ENCODE peak calls at places on chromosomes 5 and 9, in five cellular contexts. One of them, this sample, is unnamed.

GRCh38 chr9:98081477-98082219 is 25.1 kb downstream of the NANS start:
- DNase-seq in left ventricle myocardium superior: no peak
- DNase-seq in GM04503: peak; percentile 15
- DNase-seq in A172: peak; percentile 45
- DNase-seq in tibial nerve: no peak
- DNase-seq in this sample: no peak

GRCh38 chr9:9729082-9729481 is 883.7 kb downstream of the PTPRD start:
- DNase-seq in GM04503: no peak
- DNase-seq in tibial nerve: no peak
- DNase-seq in left ventricle myocardium superior: no peak
- DNase-seq in A172: no peak
- DNase-seq in this sample: no peak

GRCh38 chr5:150179221-150179620 is 10.6 kb upstream of the SLC6A7 start:
- DNase-seq in GM04503: no peak
- DNase-seq in tibial nerve: no peak
- DNase-seq in A172: no peak
- DNase-seq in left ventricle myocardium superior: no peak
- DNase-seq in this sample: no peak

GRCh38 chr5:95647886-95648860 is 1.6 kb downstream of the RFESD start:
- DNase-seq in GM04503: no peak
- DNase-seq in tibial nerve: no peak
- DNase-seq in A172: peak; percentile 61
- DNase-seq in left ventricle myocardium superior: no peak
- DNase-seq in this sample: no peak

GRCh38 chr9:105047652-105048031 is 119.7 kb upstream of the ABCA1 start:
- DNase-seq in GM04503: no peak
- DNase-seq in tibial nerve: no peak
- DNase-seq in left ventricle myocardium superior: no peak
- DNase-seq in A172: peak; percentile 70
- DNase-seq in this sample: no peak

GRCh38 chr9:125332527-125332926 is 70.9 kb downstream of the GAPVD1 start:
- DNase-seq in GM04503: no peak
- DNase-seq in tibial nerve: no peak
- DNase-seq in A172: no peak
- DNase-seq in left ventricle myocardium superior: no peak
- DNase-seq in this sample: no peak

GRCh38 chr5:151384106-151384505 is 36.7 kb upstream of the SLC36A2 start:
- DNase-seq in tibial nerve: no peak
- DNase-seq in left ventricle myocardium superior: no peak
- DNase-seq in A172: peak; percentile 63
- DNase-seq in GM04503: no peak
- DNase-seq in this sample: no peak

GRCh38 chr9:137034039-137034708 is 2.3 kb upstream of the FUT7 start:
- DNase-seq in tibial nerve: no peak
- DNase-seq in left ventricle myocardium superior: peak; percentile 68
- DNase-seq in A172: peak; percentile 50
- DNase-seq in GM04503: no peak
- DNase-seq in this sample: peak; percentile 81

GRCh38 chr5:76483433-76483832 is 80.3 kb downstream of the IQGAP2 start:
- DNase-seq in A172: no peak
- DNase-seq in GM04503: no peak
- DNase-seq in tibial nerve: no peak
- DNase-seq in left ventricle myocardium superior: no peak
- DNase-seq in this sample: no peak

GRCh38 chr9:127132375-127132774 is 9.9 kb upstream of the ANGPTL2 start:
- DNase-seq in GM04503: no peak
- DNase-seq in left ventricle myocardium superior: no peak
- DNase-seq in A172: no peak
- DNase-seq in tibial nerve: no peak
- DNase-seq in this sample: no peak

GRCh38 chr5:96254980-96255681 is 177.9 kb downstream of the PCSK1 start:
- DNase-seq in GM04503: peak; percentile 98
- DNase-seq in left ventricle myocardium superior: no peak
- DNase-seq in tibial nerve: no peak
- DNase-seq in A172: peak; percentile 96
- DNase-seq in this sample: no peak

GRCh38 chr5:150044334-150044681 is 42.0 kb downstream of the CSF1R start:
- DNase-seq in tibial nerve: no peak
- DNase-seq in left ventricle myocardium superior: no peak
- DNase-seq in A172: peak; percentile 70
- DNase-seq in GM04503: no peak
- DNase-seq in this sample: no peak

GRCh38 chr9:21392270-21392669 is 7.1 kb upstream of the IFNA2 start:
- DNase-seq in GM04503: no peak
- DNase-seq in tibial nerve: no peak
- DNase-seq in A172: no peak
- DNase-seq in left ventricle myocardium superior: no peak
- DNase-seq in this sample: no peak

GRCh38 chr9:127505396-127506116 is 54.2 kb downstream of the LRSAM1 start:
- DNase-seq in left ventricle myocardium superior: no peak
- DNase-seq in A172: peak; percentile 60
- DNase-seq in GM04503: no peak
- DNase-seq in tibial nerve: no peak
- DNase-seq in this sample: no peak

GRCh38 chr5:128276537-128277216 is 193.1 kb downstream of the SLC12A2 start:
- DNase-seq in tibial nerve: no peak
- DNase-seq in left ventricle myocardium superior: no peak
- DNase-seq in GM04503: no peak
- DNase-seq in A172: peak; percentile 56
- DNase-seq in this sample: no peak

GRCh38 chr5:104344809-104345512 is 782.4 kb upstream of the NUDT12 start:
- DNase-seq in A172: peak; percentile 50
- DNase-seq in left ventricle myocardium superior: peak; percentile 6
- DNase-seq in tibial nerve: no peak
- DNase-seq in GM04503: no peak
- DNase-seq in this sample: no peak

GRCh38 chr5:103218164-103218563 is 40.4 kb upstream of the MACIR start:
- DNase-seq in left ventricle myocardium superior: no peak
- DNase-seq in tibial nerve: no peak
- DNase-seq in GM04503: no peak
- DNase-seq in A172: peak; percentile 36
- DNase-seq in this sample: no peak

GRCh38 chr5:132267166-132267739 is 9.8 kb downstream of the PDLIM4 start:
- DNase-seq in GM04503: no peak
- DNase-seq in left ventricle myocardium superior: no peak
- DNase-seq in A172: no peak
- DNase-seq in tibial nerve: no peak
- DNase-seq in this sample: no peak

GRCh38 chr5:155082401-155082800 is 68.8 kb downstream of the KIF4B start:
- DNase-seq in left ventricle myocardium superior: no peak
- DNase-seq in GM04503: no peak
- DNase-seq in A172: peak; percentile 92
- DNase-seq in tibial nerve: no peak
- DNase-seq in this sample: no peak

GRCh38 chr5:133050500-133050899 is 1.3 kb upstream of the HSPA4 start:
- DNase-seq in left ventricle myocardium superior: no peak
- DNase-seq in GM04503: no peak
- DNase-seq in tibial nerve: no peak
- DNase-seq in A172: no peak
- DNase-seq in this sample: no peak

GRCh38 chr5:7894860-7895259 is 25.9 kb downstream of the MTRR start:
- DNase-seq in A172: no peak
- DNase-seq in tibial nerve: no peak
- DNase-seq in GM04503: no peak
- DNase-seq in left ventricle myocardium superior: no peak
- DNase-seq in this sample: no peak